ENCODE peak calls at places on chromosomes 6 and 20, in six cellular contexts. L is left colon; U is neural crest cell; P is Peyer's patch; H is cardiac fibroblast; C is activated CD4-positive, alpha-beta T cell treated with anti-CD3 and anti-CD28 coated beads for 24 hours. Z is an unnamed sample.

GRCh38 chr6:56978530-56978929 is 23.6 kb downstream of the BEND6 start:
- DNase-seq in L (no peak), U (no peak), P (no peak), H (no peak), C (no peak), Z (no peak)

GRCh38 chr6:10954590-10955010 is 67.7 kb downstream of the SYCP2L start:
- DNase-seq in L (peak), U (peak), P (peak), H (peak), C (peak), Z (peak)

GRCh38 chr6:52904562-52905279 is 4.8 kb downstream of the GSTA3 start:
- DNase-seq in L (no peak), U (no peak), P (no peak), H (peak), C (no peak), Z (peak)

GRCh38 chr20:37278966-37279590 is 10.4 kb upstream of the MANBAL start:
- DNase-seq in L (no peak), U (no peak), P (no peak), H (no peak), C (no peak), Z (no peak)

GRCh38 chr6:109441069-109441816 is 719 bp downstream of the SMPD2 start:
- DNase-seq in L (peak), U (peak), P (peak), H (peak), C (no peak), Z (peak)

GRCh38 chr20:33062105-33062629 is 8.5 kb downstream of the BPIFB3 start:
- DNase-seq in L (no peak), U (no peak), P (no peak), H (no peak), C (no peak), Z (no peak)

GRCh38 chr20:62066983-62067433 is 1.3 kb upstream of the TAF4 start:
- DNase-seq in L (peak), U (no peak), P (peak), H (peak), C (no peak), Z (no peak)

GRCh38 chr6:3825331-3825831 is 23.8 kb upstream of the FAM50B start:
- DNase-seq in L (no peak), U (peak), P (peak), H (peak), C (no peak), Z (no peak)

GRCh38 chr6:106874481-106874880 is 100.0 kb downstream of the CD24 start:
- DNase-seq in L (no peak), U (no peak), P (no peak), H (no peak), C (no peak), Z (no peak)

GRCh38 chr6:36372088-36372487 is 15.4 kb downstream of the ETV7 start:
- DNase-seq in L (peak), U (no peak), P (no peak), H (no peak), C (no peak), Z (no peak)

GRCh38 chr6:30013296-30013922 is 47.7 kb upstream of the POLR1H start:
- DNase-seq in L (no peak), U (peak), P (no peak), H (peak), C (no peak), Z (peak)

GRCh38 chr20:47817573-47817972 is 32.3 kb upstream of the SULF2 start:
- DNase-seq in L (no peak), U (no peak), P (no peak), H (no peak), C (no peak), Z (no peak)

GRCh38 chr6:157898169-157898568 is 75.1 kb downstream of the SNX9 start:
- DNase-seq in L (no peak), U (no peak), P (no peak), H (no peak), C (no peak), Z (no peak)

GRCh38 chr20:45311589-45312211 is 3.6 kb upstream of the MATN4 start:
- DNase-seq in L (no peak), U (peak), P (peak), H (peak), C (peak), Z (peak)

GRCh38 chr6:157034433-157035230 is 257.5 kb downstream of the ARID1B start:
- DNase-seq in L (no peak), U (no peak), P (no peak), H (peak), C (no peak), Z (no peak)

GRCh38 chr20:32416206-32416605 is 58.1 kb downstream of the ASXL1 start:
- DNase-seq in L (no peak), U (no peak), P (no peak), H (no peak), C (no peak), Z (no peak)

GRCh38 chr6:35094183-35094582 is 47.0 kb downstream of the TCP11 start:
- DNase-seq in L (no peak), U (no peak), P (peak), H (no peak), C (no peak), Z (no peak)

GRCh38 chr20:33725607-33726264 is 5.6 kb upstream of the PXMP4 start:
- DNase-seq in L (no peak), U (no peak), P (no peak), H (no peak), C (no peak), Z (no peak)

GRCh38 chr20:10781526-10781925 is 107.7 kb upstream of the JAG1 start:
- DNase-seq in L (no peak), U (no peak), P (no peak), H (no peak), C (no peak), Z (no peak)

GRCh38 chr6:2993755-2994317 is 5.9 kb upstream of the NQO2 start:
- DNase-seq in L (no peak), U (no peak), P (no peak), H (no peak), C (no peak), Z (no peak)

GRCh38 chr6:135983720-135984343 is 132.3 kb downstream of the PDE7B start:
- DNase-seq in L (no peak), U (no peak), P (no peak), H (no peak), C (no peak), Z (no peak)

GRCh38 chr20:4856022-4856755 is 134.5 kb downstream of the PRND start:
- DNase-seq in L (no peak), U (no peak), P (no peak), H (no peak), C (no peak), Z (no peak)

GRCh38 chr6:5142131-5142530 is 57.0 kb downstream of the PPP1R3G start:
- DNase-seq in L (no peak), U (no peak), P (no peak), H (no peak), C (no peak), Z (no peak)